ENCODE peak calls at places on chromosomes 13 and 19, in eight cellular contexts. A is HEK293T, X is kidney glomerular epithelial cell, S is neural crest cell, B is NCI-H1105 treated with DMSO at 0.1 percent for 48 hours, U is HCEC 1CT, Q is IMR-90, E is endodermal cell. L is an unnamed sample.

GRCh38 chr13:42707003-42707402 is 74.4 kb upstream of the FAM216B start:
- DNase-seq in A (no peak), X (no peak), S (no peak), B (no peak), U (no peak), Q (peak), E (no peak), L (no peak)

GRCh38 chr13:100090861-100091260 is 2.0 kb downstream of the PCCA start:
- DNase-seq in A (no peak), X (no peak), S (no peak), B (no peak), U (no peak), Q (no peak), E (no peak), L (no peak)

GRCh38 chr13:114112231-114112825 is 20.1 kb downstream of the RASA3 start:
- DNase-seq in A (no peak), X (no peak), S (no peak), B (no peak), U (no peak), Q (peak), E (peak), L (no peak)

GRCh38 chr13:57704031-57704430 is 72.5 kb downstream of the PCDH17 start:
- DNase-seq in A (no peak), X (no peak), S (no peak), B (no peak), U (no peak), Q (no peak), E (no peak), L (no peak)

GRCh38 chr19:39053276-39054090 is 21.1 kb upstream of the FBXO27 start:
- DNase-seq in A (no peak), X (no peak), S (no peak), B (no peak), U (no peak), Q (no peak), E (no peak), L (no peak)

GRCh38 chr19:38210458-38210987 is 13.5 kb downstream of the DPF1 start:
- DNase-seq in A (no peak), X (no peak), S (peak), B (peak), U (no peak), Q (peak), E (peak), L (no peak)

GRCh38 chr13:112058519-112058873 is 8.5 kb upstream of the SOX1 start:
- DNase-seq in A (no peak), X (no peak), S (no peak), B (peak), U (no peak), Q (no peak), E (peak), L (no peak)

GRCh38 chr19:4352701-4353121 is 9.3 kb downstream of the MPND start:
- DNase-seq in A (peak), X (peak), S (peak), B (peak), U (peak), Q (peak), E (peak), L (no peak)

GRCh38 chr13:104382941-104383340 is 1316.7 kb upstream of the SLC10A2 start:
- DNase-seq in A (no peak), X (peak), S (no peak), B (no peak), U (no peak), Q (peak), E (no peak), L (no peak)

GRCh38 chr19:10408511-10409291 is 5.4 kb upstream of the CDC37 start:
- DNase-seq in A (no peak), X (no peak), S (no peak), B (no peak), U (no peak), Q (no peak), E (no peak), L (no peak)

GRCh38 chr13:114151565-114152284 is 19.3 kb upstream of the RASA3 start:
- DNase-seq in A (no peak), X (no peak), S (no peak), B (peak), U (no peak), Q (no peak), E (peak), L (peak)

GRCh38 chr19:7731615-7732014 is 295 bp downstream of the CLEC4G start:
- DNase-seq in A (no peak), X (no peak), S (no peak), B (no peak), U (no peak), Q (no peak), E (no peak), L (no peak)

GRCh38 chr19:3368848-3369336 is 2.5 kb downstream of the NFIC start:
- DNase-seq in A (no peak), X (no peak), S (no peak), B (no peak), U (no peak), Q (peak), E (peak), L (no peak)

GRCh38 chr19:1397838-1398237 is 3.5 kb downstream of the GAMT start:
- DNase-seq in A (no peak), X (no peak), S (no peak), B (no peak), U (no peak), Q (no peak), E (no peak), L (no peak)

GRCh38 chr19:10238172-10238783 is 7.1 kb upstream of the S1PR2 start:
- DNase-seq in A (no peak), X (no peak), S (no peak), B (peak), U (peak), Q (peak), E (no peak), L (no peak)

GRCh38 chr13:75372517-75372916 is 109.5 kb downstream of the TBC1D4 start:
- DNase-seq in A (peak), X (peak), S (peak), B (peak), U (peak), Q (peak), E (no peak), L (peak)